ENCODE peak calls at places on chromosome 13, in nine cellular contexts. B is A549, V is HepG2, M is HCT116, E is GM12878, Z is SK-N-SH, O is K562, R is Panc1, P is HL-60. U is an unnamed sample.

GRCh38 chr13:76293751-76294150 is 592.5 kb downstream of the KCTD12 start:
- DNase-seq in B (peak), V (no peak), M (no peak), E (no peak), Z (no peak), O (no peak), R (no peak), P (no peak), U (no peak)

GRCh38 chr13:32538234-32538620 is 368 bp downstream of the N4BP2L2 start:
- DNase-seq in B (peak), V (peak), M (no peak), E (no peak), Z (peak), O (no peak), R (no peak), P (peak), U (no peak)

GRCh38 chr13:93375491-93375890 is 148.9 kb downstream of the GPC6 start:
- DNase-seq in B (no peak), V (no peak), M (no peak), E (no peak), Z (no peak), O (no peak), R (no peak), P (no peak), U (no peak)

GRCh38 chr13:42221321-42221720 is 50.6 kb upstream of the AKAP11 start:
- DNase-seq in B (no peak), V (no peak), M (no peak), E (no peak), Z (no peak), O (no peak), R (no peak), P (no peak), U (peak)

GRCh38 chr13:94708031-94708571 is 4.2 kb downstream of the SOX21 start:
- DNase-seq in B (no peak), V (no peak), M (no peak), E (no peak), Z (peak), O (no peak), R (no peak), P (no peak), U (peak)

GRCh38 chr13:71278512-71278911 is 588.5 kb downstream of the DACH1 start:
- DNase-seq in B (no peak), V (no peak), M (no peak), E (no peak), Z (no peak), O (no peak), R (no peak), P (no peak), U (no peak)

GRCh38 chr13:79402074-79402635 is 3.9 kb downstream of the RBM26 start:
- DNase-seq in B (no peak), V (no peak), M (no peak), E (no peak), Z (no peak), O (no peak), R (no peak), P (no peak), U (no peak)

GRCh38 chr13:40403509-40404241 is 262.8 kb downstream of the FOXO1 start:
- DNase-seq in B (no peak), V (no peak), M (no peak), E (no peak), Z (no peak), O (no peak), R (no peak), P (no peak), U (no peak)

GRCh38 chr13:94548382-94549240 is 47.3 kb downstream of the TGDS start:
- DNase-seq in B (peak), V (peak), M (peak), E (peak), Z (peak), O (peak), R (no peak), P (no peak), U (peak)

GRCh38 chr13:22195726-22196125 is 524.9 kb downstream of the FGF9 start:
- DNase-seq in B (no peak), V (no peak), M (no peak), E (no peak), Z (no peak), O (no peak), R (no peak), P (no peak), U (no peak)

GRCh38 chr13:93455881-93456280 is 229.3 kb downstream of the GPC6 start:
- DNase-seq in B (no peak), V (no peak), M (no peak), E (no peak), Z (no peak), O (no peak), R (no peak), P (no peak), U (no peak)

GRCh38 chr13:48946163-48946562 is 29.5 kb upstream of the FNDC3A start:
- DNase-seq in B (no peak), V (no peak), M (no peak), E (no peak), Z (no peak), O (no peak), R (no peak), P (no peak), U (no peak)

GRCh38 chr13:77136902-77137420 is 110.0 kb upstream of the FBXL3 start:
- DNase-seq in B (no peak), V (no peak), M (no peak), E (no peak), Z (no peak), O (no peak), R (no peak), P (no peak), U (peak)

GRCh38 chr13:60755380-60756163 is 358.6 kb downstream of the TDRD3 start:
- DNase-seq in B (no peak), V (no peak), M (no peak), E (no peak), Z (no peak), O (no peak), R (no peak), P (no peak), U (peak)

GRCh38 chr13:98575009-98575866 is 1.7 kb downstream of the STK24 start:
- DNase-seq in B (no peak), V (no peak), M (no peak), E (no peak), Z (no peak), O (no peak), R (no peak), P (no peak), U (no peak)

GRCh38 chr13:41407380-41407779 is 50.0 kb upstream of the RGCC start:
- DNase-seq in B (no peak), V (no peak), M (no peak), E (no peak), Z (no peak), O (no peak), R (no peak), P (no peak), U (no peak)

GRCh38 chr13:31955745-31956144 is 75.8 kb upstream of the FRY start:
- DNase-seq in B (no peak), V (no peak), M (no peak), E (no peak), Z (no peak), O (no peak), R (no peak), P (no peak), U (no peak)

GRCh38 chr13:35771898-35772297 is 295.4 kb upstream of the MAB21L1 start:
- DNase-seq in B (no peak), V (no peak), M (no peak), E (no peak), Z (no peak), O (no peak), R (no peak), P (no peak), U (peak)

GRCh38 chr13:107867701-107868661 is 347.4 kb downstream of the LIG4 start:
- DNase-seq in B (no peak), V (no peak), M (no peak), E (no peak), Z (peak), O (peak), R (no peak), P (no peak), U (peak)

GRCh38 chr13:34738251-34739170 is 203.6 kb upstream of the NBEA start:
- DNase-seq in B (no peak), V (no peak), M (no peak), E (no peak), Z (no peak), O (no peak), R (no peak), P (no peak), U (no peak)

GRCh38 chr13:93270769-93271753 is 44.5 kb downstream of the GPC6 start:
- DNase-seq in B (no peak), V (peak), M (no peak), E (no peak), Z (peak), O (no peak), R (no peak), P (no peak), U (no peak)

GRCh38 chr13:114065926-114066774 is 66.3 kb downstream of the RASA3 start:
- DNase-seq in B (no peak), V (no peak), M (no peak), E (no peak), Z (no peak), O (no peak), R (no peak), P (no peak), U (no peak)

DNA sequence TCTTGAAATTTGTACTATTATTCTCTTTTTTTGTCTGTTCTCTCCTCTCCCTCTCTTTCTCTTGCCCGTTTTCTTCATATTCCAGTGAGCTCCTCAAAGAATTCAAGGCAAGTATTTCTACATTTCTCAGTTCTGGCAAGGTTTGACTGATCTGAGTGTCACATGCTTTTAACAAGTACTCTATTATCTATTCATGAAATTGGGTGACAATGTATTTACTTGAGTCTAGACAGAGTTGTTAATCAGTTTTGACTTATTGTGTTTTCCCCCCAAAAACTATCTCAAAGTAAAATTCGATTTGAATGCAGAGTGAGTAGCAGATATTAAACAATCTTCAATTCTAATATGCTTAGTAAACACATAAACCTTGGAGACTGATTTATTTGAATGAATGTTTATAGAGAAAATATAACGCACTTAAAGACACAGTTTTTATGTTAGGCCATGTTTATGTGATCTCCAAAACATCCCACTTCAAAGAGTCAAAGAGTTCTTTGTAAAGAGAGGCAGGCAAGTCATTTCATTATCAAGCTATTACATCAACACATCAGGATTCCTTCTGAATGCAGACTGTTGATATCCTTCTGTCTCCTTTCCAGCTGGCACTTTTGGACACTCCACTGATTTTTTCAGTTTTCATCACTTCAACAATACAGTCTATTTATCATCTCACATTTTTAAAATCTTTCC is 166.5 kb downstream of the SLITRK6 start:
- DNase-seq in B (no peak), V (no peak), M (no peak), E (no peak), Z (no peak), O (no peak), R (no peak), P (no peak), U (no peak)
- TF ChIP-seq REST in B (no peak), V (no peak), M (no peak), E (no peak), Z (no peak), O (no peak), R (no peak), P (no peak), U (no peak)

DNA sequence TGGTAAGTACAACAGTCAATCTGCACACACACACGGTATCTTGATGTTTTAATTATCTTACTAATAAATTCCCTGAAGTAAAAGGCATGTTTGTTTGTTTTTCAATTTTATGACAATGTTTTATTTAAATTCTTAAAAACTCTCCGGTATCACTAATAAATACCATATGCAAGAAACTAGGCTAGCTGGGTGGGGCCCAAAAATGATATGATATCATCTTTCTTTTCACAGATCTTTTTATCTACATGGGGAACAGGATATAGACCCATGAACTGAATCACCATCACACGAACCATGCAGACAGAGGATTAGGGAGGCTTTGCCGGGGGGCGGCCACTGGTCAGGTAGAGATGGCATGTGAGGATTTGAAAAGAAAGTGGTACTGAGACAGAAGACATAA is 266.4 kb downstream of the ENOX1 start:
- DNase-seq in B (no peak), V (no peak), M (no peak), E (no peak), Z (no peak), O (no peak), R (no peak), P (no peak), U (no peak)
- TF ChIP-seq REST in B (no peak), V (no peak), M (no peak), E (no peak), Z (no peak), O (no peak), R (no peak), P (no peak), U (no peak)

DNA sequence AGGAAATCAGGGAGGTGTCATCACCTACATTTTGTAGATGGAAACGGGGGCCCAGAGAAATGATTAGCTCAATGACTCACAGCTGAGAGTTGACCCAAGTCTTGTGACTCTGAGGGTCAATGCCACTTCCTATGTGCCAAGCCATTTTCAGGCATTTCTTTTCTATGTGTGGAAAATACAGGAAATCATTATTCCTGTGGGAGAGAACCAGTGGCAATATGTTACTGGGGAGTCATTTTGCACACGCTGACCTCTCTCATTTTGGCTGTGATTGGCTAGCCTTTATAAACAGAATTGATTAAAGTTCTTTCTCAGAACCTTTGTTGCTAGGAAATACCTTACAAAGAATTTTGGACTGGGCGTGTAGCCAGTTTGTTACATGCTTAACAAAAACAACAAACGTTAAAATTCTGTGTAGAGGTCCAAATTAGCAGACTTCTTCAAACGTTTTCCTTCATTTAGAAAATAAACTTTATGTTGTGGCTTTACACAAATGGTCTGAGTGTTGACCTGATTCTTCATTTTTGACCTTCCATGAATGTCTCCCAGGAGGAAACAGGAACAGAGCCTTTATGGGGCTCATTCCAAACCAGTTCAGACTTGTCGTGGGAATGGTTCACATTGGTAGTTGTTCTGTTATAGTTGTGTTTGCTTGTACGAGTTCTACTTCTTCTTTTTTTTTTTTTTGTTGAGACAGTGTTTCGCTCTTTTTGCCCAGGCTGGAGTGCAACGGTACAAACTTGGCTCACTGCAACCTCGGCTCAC is 11.4 kb downstream of the PCCA start:
- DNase-seq in B (peak), V (peak), M (no peak), E (no peak), Z (no peak), O (no peak), R (no peak), P (no peak), U (no peak)
- TF ChIP-seq REST in B (no peak), V (no peak), M (no peak), E (no peak), Z (no peak), O (no peak), R (no peak), P (no peak), U (no peak)

GRCh38 chr13:97223711-97224461 is 1.8 kb downstream of the MBNL2 start:
- DNase-seq in B (peak), V (peak), M (peak), E (no peak), Z (no peak), O (peak), R (no peak), P (no peak), U (peak)

GRCh38 chr13:97221491-97221890 is 642 bp upstream of the MBNL2 start:
- DNase-seq in B (no peak), V (no peak), M (no peak), E (no peak), Z (no peak), O (no peak), R (no peak), P (no peak), U (no peak)

GRCh38 chr13:97224544-97225324 is 2.6 kb downstream of the MBNL2 start:
- DNase-seq in B (no peak), V (peak), M (no peak), E (no peak), Z (no peak), O (no peak), R (no peak), P (no peak), U (peak)

GRCh38 chr13:97221989-97222700 is at the start of gene MBNL2:
- DNase-seq in B (peak), V (peak), M (peak), E (peak), Z (peak), O (peak), R (peak), P (no peak), U (peak)

GRCh38 chr13:97222934-97223710 is 989 bp downstream of the MBNL2 start:
- DNase-seq in B (no peak), V (no peak), M (no peak), E (no peak), Z (no peak), O (no peak), R (no peak), P (no peak), U (peak)
- TF ChIP-seq REST in B (no peak), V (no peak), M (no peak), E (no peak), Z (no peak), O (no peak), R (no peak), P (no peak), U (no peak)

DNA sequence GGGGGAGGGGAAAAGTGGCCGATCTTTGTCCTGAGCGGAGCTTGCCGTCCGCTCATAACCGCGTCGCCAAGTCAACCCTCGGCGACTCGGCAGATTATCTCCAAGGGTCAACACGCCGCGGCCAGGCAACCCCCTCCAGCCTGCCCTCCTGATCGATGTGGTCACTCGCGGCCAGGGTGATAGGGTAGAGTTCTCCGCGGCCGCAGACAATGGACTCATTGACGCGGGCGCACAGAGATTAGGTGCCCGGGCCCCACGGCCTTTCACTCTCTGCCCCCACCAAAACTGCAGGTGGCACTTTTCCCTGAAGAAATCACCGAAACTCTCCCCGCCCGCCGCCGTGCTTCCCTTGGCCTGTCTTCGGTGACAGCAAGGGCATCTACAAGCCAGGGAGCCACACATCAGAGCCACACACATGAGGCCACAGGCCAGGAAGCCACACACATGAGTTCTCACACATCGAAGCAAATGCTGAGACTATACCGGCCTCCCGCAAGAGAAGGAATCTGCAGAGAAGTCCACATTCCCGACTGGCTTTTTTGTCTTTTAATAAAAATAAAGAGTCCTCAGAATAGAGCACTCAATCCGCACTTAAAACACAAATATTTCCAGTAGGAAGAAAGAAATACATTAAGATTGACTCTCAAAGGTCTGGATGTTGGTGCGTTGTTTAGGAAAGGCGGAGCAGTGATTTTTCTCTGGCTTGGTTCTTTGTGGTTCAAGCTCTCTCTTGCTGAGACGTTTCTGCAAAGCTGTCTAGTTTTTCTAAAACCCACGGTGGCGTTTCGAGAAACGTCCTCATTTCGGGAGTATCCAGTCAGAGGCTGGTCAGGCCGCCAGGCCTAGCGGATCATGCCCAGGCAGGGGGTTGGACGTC is 1.5 kb upstream of the PDX1 start:
- DNase-seq in B (no peak), V (no peak), M (no peak), E (no peak), Z (no peak), O (no peak), R (no peak), P (no peak), U (peak)
- TF ChIP-seq REST in B (no peak), V (no peak), M (no peak), E (no peak), Z (no peak), O (no peak), R (no peak), P (no peak), U (no peak)

GRCh38 chr13:23810842-23811241 is 78.4 kb downstream of the MIPEP start:
- DNase-seq in B (no peak), V (no peak), M (no peak), E (no peak), Z (no peak), O (no peak), R (no peak), P (no peak), U (peak)
- TF ChIP-seq REST in B (no peak), V (no peak), M (no peak), E (no peak), Z (no peak), O (no peak), R (no peak), P (no peak), U (no peak)